ENCODE peak calls at places on chromosomes 2 and 18, in ten cellular contexts. B is left ventricle myocardium inferior; D is mucosa of gallbladder; P is fibroblast of the aortic adventitia; X is psoas muscle; C is DMS153; Z is stimulated activated CD8-positive, alpha-beta memory T cell treated with anti-CD3 and anti-CD28 coated beads, Interleukin-15, amount 100 ng/mL, for 24 hours; Q is NCI-H2081; T is stimulated activated CD4-positive, alpha-beta T cell treated with anti-CD3 and anti-CD28 coated beads, Interleukin-4, amount 100 ng/mL, for 48 hours; U is thyroid gland. V is an unnamed sample.

GRCh38 chr2:193527146-193527545 is 1332.4 kb upstream of the TMEFF2 start:
- DNase-seq in X (no peak), U (no peak), B (no peak), D (no peak), Q (no peak), T (no peak), C (no peak), Z (no peak), P (peak; percentile 5), V (no peak)

GRCh38 chr2:178845565-178846457 is 38.6 kb upstream of the TTN start:
- DNase-seq in Z (no peak), C (no peak), P (peak; percentile 97), D (no peak), Q (no peak), B (no peak), T (no peak), U (no peak), X (no peak), V (no peak)

GRCh38 chr2:40386177-40386576 is 65.7 kb downstream of the SLC8A1 start:
- DNase-seq in Z (no peak), D (no peak), Q (no peak), U (no peak), C (no peak), X (no peak), P (no peak), B (no peak), T (no peak), V (no peak)

GRCh38 chr2:8086796-8087479 is 594.9 kb upstream of the ID2 start:
- DNase-seq in C (no peak), B (no peak), U (no peak), D (no peak), T (no peak), Q (no peak), P (peak; percentile 95), Z (no peak), X (no peak), V (peak; percentile 21)

GRCh38 chr18:74375999-74376398 is 60.4 kb downstream of the C18orf63 start:
- DNase-seq in Q (no peak), P (no peak), T (no peak), U (no peak), X (no peak), D (no peak), C (no peak), Z (no peak), B (no peak), V (peak; percentile 24)

GRCh38 chr2:133676392-133677130 is 108.3 kb upstream of the NCKAP5 start:
- DNase-seq in B (no peak), U (no peak), D (no peak), X (no peak), C (no peak), P (peak; percentile 93), Z (no peak), Q (no peak), T (no peak), V (no peak)

GRCh38 chr18:616380-616995 is 19.7 kb downstream of the CLUL1 start:
- DNase-seq in U (no peak), Q (peak; percentile 50), Z (no peak), C (no peak), B (no peak), T (no peak), P (peak; percentile 82), X (no peak), D (no peak), V (peak; percentile 62)

GRCh38 chr2:138600732-138601437 is 99.3 kb downstream of the SPOPL start:
- DNase-seq in Q (no peak), T (no peak), P (peak; percentile 69), X (no peak), U (no peak), D (no peak), Z (no peak), C (no peak), B (no peak), V (no peak)

GRCh38 chr2:74513605-74514367 is 464 bp upstream of the TLX2 start:
- DNase-seq in U (no peak), P (no peak), Q (no peak), C (no peak), T (no peak), Z (no peak), D (no peak), B (no peak), X (no peak), V (no peak)

GRCh38 chr2:142722569-142722968 is 154.9 kb upstream of the KYNU start:
- DNase-seq in X (no peak), C (no peak), U (no peak), Q (no peak), P (peak; percentile 43), D (no peak), T (no peak), B (no peak), Z (no peak), V (no peak)

GRCh38 chr18:50853863-50854271 is 25.1 kb upstream of the ME2 start:
- DNase-seq in X (no peak), P (peak; percentile 72), Q (no peak), D (peak; percentile 20), Z (no peak), T (no peak), C (no peak), U (no peak), B (no peak), V (peak; percentile 22)

GRCh38 chr18:35616664-35617423 is 35.3 kb downstream of the GALNT1 start:
- DNase-seq in X (no peak), Q (no peak), C (peak; percentile 27), T (peak; percentile 49), Z (no peak), D (peak; percentile 15), U (peak; percentile 4), B (no peak), P (peak; percentile 37), V (peak; percentile 86)

GRCh38 chr2:101655941-101656422 is 41.5 kb upstream of the MAP4K4 start:
- DNase-seq in X (no peak), U (no peak), C (no peak), Q (no peak), T (no peak), Z (no peak), B (no peak), P (peak; percentile 86), D (no peak), V (no peak)